ENCODE peak calls at places on chromosomes 2 and 18, in five cellular contexts. R is astrocyte; E is uterus; O is stimulated activated CD4-positive, alpha-beta T cell treated with anti-CD3 and anti-CD28 coated beads, Interleukin-2, amount 100 ng/mL, for 24 hours; N is effector memory CD8-positive, alpha-beta T cell. Z is an unnamed sample.

GRCh38 chr2:8352989-8353388 is 328.9 kb upstream of the ID2 start:
- DNase-seq in R (no peak), N (no peak), O (no peak), E (no peak), Z (no peak)

GRCh38 chr2:159094173-159094737 is 125.8 kb downstream of the TANC1 start:
- DNase-seq in N (no peak), R (peak; percentile 83), O (no peak), E (peak; percentile 85), Z (peak; percentile 41)

GRCh38 chr18:11308499-11308898 is 159.1 kb upstream of the PIEZO2 start:
- DNase-seq in N (no peak), E (no peak), R (peak; percentile 68), O (no peak), Z (no peak)

GRCh38 chr2:31429040-31429439 is 14.5 kb upstream of the XDH start:
- DNase-seq in R (no peak), E (no peak), N (no peak), O (no peak), Z (peak; percentile 27)

GRCh38 chr2:9205963-9206948 is at the start of gene ASAP2:
- DNase-seq in E (peak; percentile 71), O (peak; percentile 49), R (no peak), N (no peak), Z (no peak)

GRCh38 chr2:201859886-201860285 is 53.5 kb downstream of the CDK15 start:
- DNase-seq in R (peak; percentile 84), E (no peak), N (no peak), O (no peak), Z (no peak)

GRCh38 chr18:40243592-40243991 is 1711.4 kb upstream of the PIK3C3 start:
- DNase-seq in E (no peak), R (peak; percentile 21), O (no peak), N (no peak), Z (no peak)

GRCh38 chr2:12211326-12212170 is 465.1 kb downstream of the LPIN1 start:
- DNase-seq in N (no peak), E (no peak), O (no peak), R (no peak), Z (no peak)

GRCh38 chr2:43538034-43538670 is 57.7 kb downstream of the THADA start:
- DNase-seq in E (no peak), R (no peak), O (no peak), N (no peak), Z (no peak)